ENCODE peak calls at places on chromosomes 2 and 18, in six cellular contexts. U is SK-N-SH, L is astrocyte of the spinal cord, P is nephron progenitor cell, R is uterus, W is A549. T is an unnamed sample.

GRCh38 chr2:74194799-74195198 is 3.6 kb upstream of the MTHFD2 start:
- DNase-seq in U (no peak), L (no peak), W (no peak), P (no peak), R (no peak), T (no peak)

GRCh38 chr2:120278901-120279300 is 26.2 kb downstream of the RALB start:
- DNase-seq in U (no peak), L (no peak), W (no peak), R (no peak), P (no peak), T (no peak)

GRCh38 chr18:59704146-59704545 is 6.9 kb upstream of the CCBE1 start:
- DNase-seq in W (no peak), R (no peak), L (no peak), U (no peak), P (no peak), T (peak; percentile 49)

GRCh38 chr18:23506393-23506792 is 3.1 kb downstream of the RMC1 start:
- DNase-seq in W (no peak), R (no peak), P (no peak), L (no peak), U (peak; percentile 29), T (no peak)

GRCh38 chr18:79512461-79513380 is 117.0 kb downstream of the NFATC1 start:
- DNase-seq in L (no peak), R (peak; percentile 9), P (no peak), W (no peak), U (no peak), T (no peak)

GRCh38 chr2:106057206-106057605 is 136.9 kb downstream of the UXS1 start:
- DNase-seq in W (peak; percentile 13), P (no peak), R (no peak), L (no peak), U (no peak), T (peak; percentile 29)

GRCh38 chr2:10412380-10412779 is 35.7 kb downstream of the ODC1 start:
- DNase-seq in L (peak; percentile 50), P (no peak), U (peak; percentile 71), W (peak; percentile 65), R (no peak), T (peak; percentile 67)

GRCh38 chr18:33745396-33745795 is 167.4 kb downstream of the ASXL3 start:
- DNase-seq in W (no peak), U (no peak), R (no peak), P (no peak), L (no peak), T (no peak)

GRCh38 chr18:68660355-68661183 is 54.3 kb downstream of the TMX3 start:
- DNase-seq in L (peak; percentile 60), U (peak; percentile 14), P (no peak), R (no peak), W (peak; percentile 33), T (peak; percentile 61)

GRCh38 chr2:109721117-109721504 is 73.0 kb upstream of the RGPD5 start:
- DNase-seq in R (no peak), L (no peak), U (no peak), P (no peak), W (no peak), T (no peak)

GRCh38 chr2:85921659-85922058 is 32.9 kb upstream of the ST3GAL5 start:
- DNase-seq in P (no peak), L (no peak), R (no peak), U (no peak), W (no peak), T (no peak)

GRCh38 chr2:26961603-26962184 is 8.7 kb upstream of the MAPRE3 start:
- DNase-seq in L (peak; percentile 79), R (peak; percentile 81), W (peak; percentile 91), U (peak; percentile 88), P (peak; percentile 87), T (peak; percentile 82)

GRCh38 chr18:44464401-44465185 is 216.1 kb upstream of the SETBP1 start:
- DNase-seq in P (no peak), L (peak; percentile 25), R (no peak), W (no peak), U (no peak), T (peak; percentile 10)

GRCh38 chr2:85326406-85326945 is 1.3 kb downstream of the TGOLN2 start:
- DNase-seq in W (no peak), U (no peak), L (peak; percentile 30), R (no peak), P (no peak), T (no peak)

GRCh38 chr2:33321236-33321731 is 155.2 kb upstream of the RASGRP3 start:
- DNase-seq in L (peak; percentile 73), P (no peak), W (no peak), U (no peak), R (no peak), T (peak; percentile 13)

GRCh38 chr2:45176399-45176798 is 167.1 kb upstream of the SIX2 start:
- DNase-seq in U (no peak), P (no peak), R (no peak), L (no peak), W (no peak), T (no peak)

GRCh38 chr2:120598416-120598815 is 137.3 kb upstream of the GLI2 start:
- DNase-seq in U (no peak), L (no peak), P (no peak), R (no peak), W (no peak), T (no peak)

GRCh38 chr18:60684843-60685513 is 312.4 kb upstream of the MC4R start:
- DNase-seq in U (peak; percentile 34), R (no peak), W (peak; percentile 8), L (peak; percentile 36), P (no peak), T (peak; percentile 46)

GRCh38 chr2:240387669-240388358 is 47.6 kb upstream of the GPC1 start:
- DNase-seq in W (peak; percentile 96), L (peak; percentile 87), R (peak; percentile 62), U (no peak), P (peak; percentile 1), T (peak; percentile 95)

GRCh38 chr2:31138037-31138962 is at the start of gene GALNT14:
- DNase-seq in W (peak; percentile 85), P (peak; percentile 79), L (peak; percentile 9), R (no peak), U (peak; percentile 98), T (peak; percentile 59)

GRCh38 chr2:73260338-73260984 is 23.8 kb downstream of the FBXO41 start:
- DNase-seq in P (peak; percentile 71), W (peak; percentile 76), U (peak; percentile 74), L (peak; percentile 33), R (no peak), T (peak; percentile 64)

GRCh38 chr2:241061275-241061674 is 40.8 kb downstream of the MTERF4 start:
- DNase-seq in W (no peak), U (no peak), P (no peak), L (peak; percentile 29), R (no peak), T (peak; percentile 93)

GRCh38 chr18:11567391-11567790 is 42.0 kb upstream of the SLC35G4 start:
- DNase-seq in L (no peak), U (no peak), P (no peak), W (no peak), R (no peak), T (no peak)

GRCh38 chr2:210519594-210519993 is 36.8 kb upstream of the CPS1 start:
- DNase-seq in P (no peak), L (no peak), W (no peak), U (no peak), R (no peak), T (no peak)

DNA sequence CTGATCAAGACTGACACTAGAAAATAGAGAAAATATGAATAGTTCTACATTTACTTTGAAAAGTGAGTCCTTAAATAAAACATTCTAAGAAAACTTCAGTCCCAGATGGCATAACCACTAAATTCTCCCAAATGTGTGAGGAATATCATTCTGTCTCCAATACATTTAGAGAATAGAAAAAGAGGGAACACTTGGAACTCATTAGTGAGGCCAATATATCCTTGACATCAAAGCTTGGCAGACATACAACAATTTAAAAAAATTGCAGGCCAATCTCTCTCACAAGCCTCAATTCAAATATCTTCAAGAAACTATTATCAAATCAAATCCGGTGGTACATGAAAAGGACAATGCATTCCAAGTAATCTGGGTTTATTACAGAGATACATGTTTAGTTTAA is 79.3 kb upstream of the TMEM247 start:
- DNase-seq in U (no peak), P (no peak), L (no peak), R (no peak), W (no peak), T (no peak)
- TF ChIP-seq CTCF in U (no peak), P (no peak), L (no peak), R (no peak), W (no peak), T (no peak)

DNA sequence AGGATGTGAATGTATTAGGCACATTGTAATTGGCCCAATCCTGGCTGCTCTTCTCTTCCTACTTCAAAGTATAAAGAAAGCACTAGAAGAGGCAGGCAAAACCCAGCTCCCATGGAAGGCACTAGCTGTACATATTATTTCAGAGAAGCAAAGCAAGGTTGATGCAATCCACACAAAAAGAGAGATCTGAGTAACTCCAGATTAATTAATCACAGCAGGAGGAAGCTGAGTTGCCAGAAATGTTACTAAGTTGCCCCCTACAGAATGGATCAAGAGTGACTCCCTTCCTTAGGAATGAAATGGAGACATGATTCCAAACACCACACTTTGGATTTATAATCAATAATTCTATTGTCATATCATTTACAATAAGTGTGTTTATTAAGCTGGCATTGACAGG is 392.9 kb upstream of the LYPD1 start:
- DNase-seq in L (no peak), P (no peak), R (no peak), U (no peak), W (no peak), T (no peak)
- TF ChIP-seq CTCF in L (no peak), P (no peak), R (no peak), U (no peak), W (no peak), T (no peak)

DNA sequence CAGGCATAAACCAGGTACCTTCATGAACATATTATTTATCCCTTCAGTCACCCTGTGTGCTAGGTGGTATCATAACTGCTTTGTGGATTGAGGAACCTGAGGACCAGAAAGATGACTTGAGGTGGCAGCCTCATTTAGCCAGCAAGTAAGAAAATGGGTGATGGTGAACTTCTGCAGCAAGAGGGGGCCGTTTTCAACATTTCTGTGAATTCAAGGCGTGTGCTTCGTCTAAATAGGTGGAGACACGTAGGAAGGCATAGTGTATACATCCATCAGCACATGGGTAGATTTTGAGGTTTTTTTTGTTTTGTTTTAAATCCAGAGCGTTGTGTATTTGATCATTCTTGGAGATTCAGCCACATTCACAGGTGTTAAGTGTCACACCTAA is 118.7 kb downstream of the SPTBN1 start:
- DNase-seq in W (no peak), L (no peak), R (no peak), U (no peak), P (no peak), T (no peak)
- TF ChIP-seq CTCF in W (no peak), L (no peak), R (no peak), U (no peak), P (no peak), T (no peak)

DNA sequence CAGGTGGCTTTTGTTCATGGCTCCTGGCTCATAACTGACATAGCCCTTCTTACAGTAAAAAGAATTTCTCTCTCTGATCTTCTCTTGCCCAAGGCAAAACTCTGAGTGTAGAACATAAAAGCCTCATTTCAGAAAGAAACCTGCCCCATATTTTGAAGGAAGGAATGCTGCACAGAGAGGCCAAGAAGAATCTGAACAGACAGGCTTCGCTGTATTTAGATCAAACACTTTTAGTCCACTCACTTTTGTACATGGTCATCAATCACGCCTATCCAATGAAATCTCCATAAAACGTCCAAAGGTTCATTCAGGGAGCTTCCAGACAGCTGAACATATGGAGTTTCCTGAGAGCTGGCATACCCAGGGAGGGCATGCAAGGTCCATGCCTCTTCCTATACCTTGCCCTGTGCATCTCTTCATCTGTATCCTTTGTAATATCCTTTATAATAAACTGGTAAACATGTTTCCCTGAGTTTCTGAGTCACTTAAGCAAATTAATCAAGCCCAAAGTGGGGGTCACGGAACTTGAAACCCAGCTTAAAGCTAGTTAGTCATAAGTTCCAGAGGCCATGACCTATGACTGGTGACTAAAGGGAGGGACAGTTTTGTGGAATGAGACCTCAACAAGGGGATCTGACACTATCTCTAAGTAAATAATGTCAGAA is 62.5 kb upstream of the TMEM247 start:
- DNase-seq in P (no peak), U (no peak), L (no peak), W (no peak), R (no peak), T (no peak)
- TF ChIP-seq CTCF in P (no peak), U (no peak), L (no peak), W (no peak), R (no peak), T (no peak)

T was measured in MCF 10A.